ENCODE peak calls at places on chromosome 19, in seven cellular contexts. One of them, this sample, is unnamed.

GRCh38 chr19:13842294-13843103 is 34.4 kb upstream of the NANOS3 start:
- DNase-seq in activated CD8-positive, alpha-beta T cell treated with anti-CD3 and anti-CD28 coated beads for 36 hours: peak; percentile 71
- DNase-seq in T-helper 2 cell: peak; percentile 77
- DNase-seq in cerebellar cortex: peak; percentile 53
- DNase-seq in body of pancreas: peak; percentile 85
- DNase-seq in AG04450: no peak
- DNase-seq in AG09309: no peak
- DNase-seq in this sample: peak; percentile 77

GRCh38 chr19:49150106-49150943 is 4.9 kb downstream of the HRC start:
- DNase-seq in body of pancreas: peak; percentile 91
- DNase-seq in cerebellar cortex: peak; percentile 94
- DNase-seq in AG04450: no peak
- DNase-seq in T-helper 2 cell: peak; percentile 32
- DNase-seq in AG09309: peak; percentile 13
- DNase-seq in activated CD8-positive, alpha-beta T cell treated with anti-CD3 and anti-CD28 coated beads for 36 hours: peak; percentile 46
- DNase-seq in this sample: no peak

GRCh38 chr19:35135389-35135909 is 590 bp upstream of the LGI4 start:
- DNase-seq in activated CD8-positive, alpha-beta T cell treated with anti-CD3 and anti-CD28 coated beads for 36 hours: peak; percentile 81
- DNase-seq in cerebellar cortex: peak; percentile 78
- DNase-seq in T-helper 2 cell: peak; percentile 68
- DNase-seq in AG04450: no peak
- DNase-seq in body of pancreas: peak; percentile 75
- DNase-seq in AG09309: no peak
- DNase-seq in this sample: peak; percentile 51

GRCh38 chr19:3655402-3656072 is 28.9 kb upstream of the CACTIN start:
- DNase-seq in activated CD8-positive, alpha-beta T cell treated with anti-CD3 and anti-CD28 coated beads for 36 hours: no peak
- DNase-seq in AG09309: peak; percentile 71
- DNase-seq in AG04450: peak; percentile 87
- DNase-seq in T-helper 2 cell: no peak
- DNase-seq in cerebellar cortex: no peak
- DNase-seq in body of pancreas: no peak
- DNase-seq in this sample: no peak

GRCh38 chr19:10419200-10419645 is 1.1 kb upstream of the PDE4A start:
- DNase-seq in body of pancreas: no peak
- DNase-seq in T-helper 2 cell: no peak
- DNase-seq in AG09309: no peak
- DNase-seq in AG04450: no peak
- DNase-seq in activated CD8-positive, alpha-beta T cell treated with anti-CD3 and anti-CD28 coated beads for 36 hours: peak; percentile 83
- DNase-seq in cerebellar cortex: no peak
- DNase-seq in this sample: no peak

GRCh38 chr19:50147462-50148423 is 15.3 kb downstream of the IZUMO2 start:
- DNase-seq in AG04450: peak; percentile 84
- DNase-seq in cerebellar cortex: peak; percentile 98
- DNase-seq in T-helper 2 cell: peak; percentile 68
- DNase-seq in body of pancreas: peak; percentile 93
- DNase-seq in AG09309: peak; percentile 52
- DNase-seq in activated CD8-positive, alpha-beta T cell treated with anti-CD3 and anti-CD28 coated beads for 36 hours: peak; percentile 78
- DNase-seq in this sample: peak; percentile 22

GRCh38 chr19:7497292-7497691 is 8.5 kb upstream of the PEX11G start:
- DNase-seq in AG04450: no peak
- DNase-seq in body of pancreas: no peak
- DNase-seq in activated CD8-positive, alpha-beta T cell treated with anti-CD3 and anti-CD28 coated beads for 36 hours: peak; percentile 33
- DNase-seq in T-helper 2 cell: no peak
- DNase-seq in cerebellar cortex: no peak
- DNase-seq in AG09309: no peak
- DNase-seq in this sample: no peak

GRCh38 chr19:8640402-8641004 is 10.1 kb downstream of the NFILZ start:
- DNase-seq in activated CD8-positive, alpha-beta T cell treated with anti-CD3 and anti-CD28 coated beads for 36 hours: no peak
- DNase-seq in T-helper 2 cell: no peak
- DNase-seq in cerebellar cortex: no peak
- DNase-seq in body of pancreas: peak; percentile 76
- DNase-seq in AG04450: no peak
- DNase-seq in AG09309: no peak
- DNase-seq in this sample: no peak

GRCh38 chr19:41682437-41682836 is 5.6 kb downstream of the CEACAM7 start:
- DNase-seq in T-helper 2 cell: no peak
- DNase-seq in AG09309: no peak
- DNase-seq in body of pancreas: no peak
- DNase-seq in cerebellar cortex: no peak
- DNase-seq in activated CD8-positive, alpha-beta T cell treated with anti-CD3 and anti-CD28 coated beads for 36 hours: no peak
- DNase-seq in AG04450: no peak
- DNase-seq in this sample: no peak

GRCh38 chr19:22532388-22533310 is 101.5 kb upstream of the ZNF492 start:
- DNase-seq in AG09309: no peak
- DNase-seq in activated CD8-positive, alpha-beta T cell treated with anti-CD3 and anti-CD28 coated beads for 36 hours: no peak
- DNase-seq in cerebellar cortex: no peak
- DNase-seq in AG04450: no peak
- DNase-seq in body of pancreas: peak; percentile 99
- DNase-seq in T-helper 2 cell: no peak
- DNase-seq in this sample: no peak

GRCh38 chr19:580274-580835 is 8.0 kb downstream of the BSG start:
- DNase-seq in AG04450: no peak
- DNase-seq in activated CD8-positive, alpha-beta T cell treated with anti-CD3 and anti-CD28 coated beads for 36 hours: no peak
- DNase-seq in T-helper 2 cell: no peak
- DNase-seq in body of pancreas: no peak
- DNase-seq in cerebellar cortex: no peak
- DNase-seq in AG09309: no peak
- DNase-seq in this sample: no peak

GRCh38 chr19:33781996-33782395 is 14.7 kb upstream of the KCTD15 start:
- DNase-seq in body of pancreas: no peak
- DNase-seq in T-helper 2 cell: no peak
- DNase-seq in cerebellar cortex: no peak
- DNase-seq in AG04450: no peak
- DNase-seq in activated CD8-positive, alpha-beta T cell treated with anti-CD3 and anti-CD28 coated beads for 36 hours: no peak
- DNase-seq in AG09309: no peak
- DNase-seq in this sample: no peak

GRCh38 chr19:6572217-6572616 is 18.7 kb downstream of the CD70 start:
- DNase-seq in activated CD8-positive, alpha-beta T cell treated with anti-CD3 and anti-CD28 coated beads for 36 hours: no peak
- DNase-seq in cerebellar cortex: no peak
- DNase-seq in T-helper 2 cell: no peak
- DNase-seq in body of pancreas: peak; percentile 49
- DNase-seq in AG04450: no peak
- DNase-seq in AG09309: no peak
- DNase-seq in this sample: no peak

GRCh38 chr19:3094638-3095374 is 644 bp downstream of the GNA11 start:
- DNase-seq in activated CD8-positive, alpha-beta T cell treated with anti-CD3 and anti-CD28 coated beads for 36 hours: peak; percentile 63
- DNase-seq in cerebellar cortex: no peak
- DNase-seq in AG04450: no peak
- DNase-seq in T-helper 2 cell: peak; percentile 56
- DNase-seq in AG09309: no peak
- DNase-seq in body of pancreas: no peak
- DNase-seq in this sample: no peak

This sample was measured in central memory CD8-positive, alpha-beta T cell.